ENCODE peak calls at places on chromosomes 6 and 20, in five cellular contexts. One of them, this sample, is unnamed.

GRCh38 chr20:2752631-2753455 is 47.6 kb downstream of the CPXM1 start:
- DNase-seq in A549: peak
- DNase-seq in stomach: no peak
- DNase-seq in H1: peak
- DNase-seq in transverse colon: peak
- DNase-seq in this sample: no peak

GRCh38 chr6:83605517-83605916 is 93.2 kb downstream of the PRSS35 start:
- DNase-seq in A549: no peak
- DNase-seq in stomach: no peak
- DNase-seq in H1: no peak
- DNase-seq in transverse colon: no peak
- DNase-seq in this sample: no peak

GRCh38 chr6:146968041-146968760 is 236.0 kb upstream of the STXBP5 start:
- DNase-seq in A549: no peak
- DNase-seq in stomach: no peak
- DNase-seq in H1: no peak
- DNase-seq in transverse colon: no peak
- DNase-seq in this sample: no peak

GRCh38 chr20:16828666-16829305 is 80.6 kb downstream of the OTOR start:
- DNase-seq in A549: no peak
- DNase-seq in stomach: no peak
- DNase-seq in H1: no peak
- DNase-seq in transverse colon: no peak
- DNase-seq in this sample: no peak

GRCh38 chr20:14711681-14712080 is 374.3 kb upstream of the FLRT3 start:
- DNase-seq in A549: no peak
- DNase-seq in stomach: no peak
- DNase-seq in H1: no peak
- DNase-seq in transverse colon: no peak
- DNase-seq in this sample: no peak

GRCh38 chr6:156948807-156949206 is 171.6 kb downstream of the ARID1B start:
- DNase-seq in A549: no peak
- DNase-seq in stomach: no peak
- DNase-seq in H1: no peak
- DNase-seq in transverse colon: no peak
- DNase-seq in this sample: no peak

GRCh38 chr6:71649893-71650292 is 236.5 kb upstream of the RIMS1 start:
- DNase-seq in A549: no peak
- DNase-seq in stomach: no peak
- DNase-seq in H1: no peak
- DNase-seq in transverse colon: no peak
- DNase-seq in this sample: no peak

GRCh38 chr6:170135041-170135440 is 155.8 kb downstream of the DLL1 start:
- DNase-seq in A549: no peak
- DNase-seq in stomach: no peak
- DNase-seq in H1: no peak
- DNase-seq in transverse colon: no peak
- DNase-seq in this sample: no peak

GRCh38 chr6:137044366-137045220 is at the start of gene IL20RA:
- DNase-seq in A549: peak
- DNase-seq in stomach: peak
- DNase-seq in H1: peak
- DNase-seq in transverse colon: peak
- DNase-seq in this sample: no peak

GRCh38 chr20:1897965-1898464 is 2.8 kb downstream of the SIRPA start:
- DNase-seq in A549: no peak
- DNase-seq in stomach: no peak
- DNase-seq in H1: no peak
- DNase-seq in transverse colon: peak
- DNase-seq in this sample: no peak

GRCh38 chr6:87210979-87211378 is 55.6 kb downstream of the ZNF292 start:
- DNase-seq in A549: no peak
- DNase-seq in stomach: no peak
- DNase-seq in H1: no peak
- DNase-seq in transverse colon: no peak
- DNase-seq in this sample: no peak

GRCh38 chr20:50399917-50400704 is 110.1 kb upstream of the PTPN1 start:
- DNase-seq in A549: no peak
- DNase-seq in stomach: peak
- DNase-seq in H1: no peak
- DNase-seq in transverse colon: no peak
- DNase-seq in this sample: no peak

GRCh38 chr6:38391909-38392614 is 247.7 kb downstream of the BTBD9 start:
- DNase-seq in A549: no peak
- DNase-seq in stomach: no peak
- DNase-seq in H1: no peak
- DNase-seq in transverse colon: no peak
- DNase-seq in this sample: no peak

GRCh38 chr20:58867211-58867610 is 14.7 kb downstream of the GNAS start:
- DNase-seq in A549: no peak
- DNase-seq in stomach: no peak
- DNase-seq in H1: no peak
- DNase-seq in transverse colon: no peak
- DNase-seq in this sample: no peak

GRCh38 chr6:93419304-93420162 is at the start of gene EPHA7:
- DNase-seq in A549: peak
- DNase-seq in stomach: peak
- DNase-seq in H1: peak
- DNase-seq in transverse colon: peak
- DNase-seq in this sample: peak

GRCh38 chr20:7841967-7842301 is 98.3 kb downstream of the HAO1 start:
- DNase-seq in A549: peak
- DNase-seq in stomach: no peak
- DNase-seq in H1: no peak
- DNase-seq in transverse colon: no peak
- DNase-seq in this sample: no peak

GRCh38 chr6:158642097-158642601 is 2.4 kb downstream of the DYNLT1 start:
- DNase-seq in A549: no peak
- DNase-seq in stomach: peak
- DNase-seq in H1: no peak
- DNase-seq in transverse colon: no peak
- DNase-seq in this sample: peak

GRCh38 chr20:63212393-63212730 is 3.6 kb downstream of the YTHDF1 start:
- DNase-seq in A549: no peak
- DNase-seq in stomach: no peak
- DNase-seq in H1: no peak
- DNase-seq in transverse colon: no peak
- DNase-seq in this sample: no peak

GRCh38 chr6:40688214-40688761 is 101.1 kb upstream of the LRFN2 start:
- DNase-seq in A549: no peak
- DNase-seq in stomach: no peak
- DNase-seq in H1: no peak
- DNase-seq in transverse colon: no peak
- DNase-seq in this sample: no peak

GRCh38 chr6:139308284-139308916 is 16.6 kb upstream of the TXLNB start:
- DNase-seq in A549: no peak
- DNase-seq in stomach: no peak
- DNase-seq in H1: no peak
- DNase-seq in transverse colon: no peak
- DNase-seq in this sample: no peak

GRCh38 chr20:43238833-43239232 is 49.1 kb upstream of the PTPRT start:
- DNase-seq in A549: no peak
- DNase-seq in stomach: no peak
- DNase-seq in H1: peak
- DNase-seq in transverse colon: no peak
- DNase-seq in this sample: no peak

GRCh38 chr20:58869662-58870227 is 17.2 kb downstream of the GNAS start:
- DNase-seq in A549: no peak
- DNase-seq in stomach: no peak
- DNase-seq in H1: no peak
- DNase-seq in transverse colon: no peak
- DNase-seq in this sample: no peak

GRCh38 chr6:66161546-66162108 is 454.6 kb upstream of the EYS start:
- DNase-seq in A549: no peak
- DNase-seq in stomach: no peak
- DNase-seq in H1: no peak
- DNase-seq in transverse colon: no peak
- DNase-seq in this sample: no peak

GRCh38 chr6:108732101-108732870 is 115.9 kb upstream of the ARMC2 start:
- DNase-seq in A549: no peak
- DNase-seq in stomach: peak
- DNase-seq in H1: no peak
- DNase-seq in transverse colon: peak
- DNase-seq in this sample: no peak

GRCh38 chr20:19918965-19919329 is 98.2 kb upstream of the NAA20 start:
- DNase-seq in A549: no peak
- DNase-seq in stomach: no peak
- DNase-seq in H1: no peak
- DNase-seq in transverse colon: no peak
- DNase-seq in this sample: no peak

GRCh38 chr6:138818496-138819194 is 22.8 kb downstream of the ECT2L start:
- DNase-seq in A549: no peak
- DNase-seq in stomach: no peak
- DNase-seq in H1: no peak
- DNase-seq in transverse colon: no peak
- DNase-seq in this sample: no peak

GRCh38 chr20:8431538-8432434 is 299.7 kb downstream of the PLCB1 start:
- DNase-seq in A549: no peak
- DNase-seq in stomach: no peak
- DNase-seq in H1: no peak
- DNase-seq in transverse colon: peak
- DNase-seq in this sample: no peak

GRCh38 chr6:122752990-122753687 is 26.4 kb upstream of the FABP7 start:
- DNase-seq in A549: no peak
- DNase-seq in stomach: no peak
- DNase-seq in H1: no peak
- DNase-seq in transverse colon: no peak
- DNase-seq in this sample: no peak

GRCh38 chr6:145602927-145603326 is 132.4 kb downstream of the EPM2A start:
- DNase-seq in A549: no peak
- DNase-seq in stomach: no peak
- DNase-seq in H1: no peak
- DNase-seq in transverse colon: no peak
- DNase-seq in this sample: no peak
- TF ChIP-seq EP300 in A549: no peak
- TF ChIP-seq EP300 in stomach: no peak
- TF ChIP-seq EP300 in H1: no peak
- TF ChIP-seq EP300 in transverse colon: no peak
- TF ChIP-seq EP300 in this sample: no peak

GRCh38 chr6:135354407-135354806 is 143.1 kb downstream of the AHI1 start:
- DNase-seq in A549: no peak
- DNase-seq in stomach: no peak
- DNase-seq in H1: no peak
- DNase-seq in transverse colon: no peak
- DNase-seq in this sample: no peak

GRCh38 chr6:135362124-135362523 is 135.4 kb downstream of the AHI1 start:
- DNase-seq in A549: no peak
- DNase-seq in stomach: no peak
- DNase-seq in H1: no peak
- DNase-seq in transverse colon: no peak
- DNase-seq in this sample: no peak

GRCh38 chr6:135360222-135360621 is 137.3 kb downstream of the AHI1 start:
- DNase-seq in A549: no peak
- DNase-seq in stomach: no peak
- DNase-seq in H1: no peak
- DNase-seq in transverse colon: no peak
- DNase-seq in this sample: no peak

GRCh38 chr6:135358251-135358821 is 139.2 kb downstream of the AHI1 start:
- DNase-seq in A549: peak
- DNase-seq in stomach: no peak
- DNase-seq in H1: no peak
- DNase-seq in transverse colon: no peak
- DNase-seq in this sample: no peak

DNA sequence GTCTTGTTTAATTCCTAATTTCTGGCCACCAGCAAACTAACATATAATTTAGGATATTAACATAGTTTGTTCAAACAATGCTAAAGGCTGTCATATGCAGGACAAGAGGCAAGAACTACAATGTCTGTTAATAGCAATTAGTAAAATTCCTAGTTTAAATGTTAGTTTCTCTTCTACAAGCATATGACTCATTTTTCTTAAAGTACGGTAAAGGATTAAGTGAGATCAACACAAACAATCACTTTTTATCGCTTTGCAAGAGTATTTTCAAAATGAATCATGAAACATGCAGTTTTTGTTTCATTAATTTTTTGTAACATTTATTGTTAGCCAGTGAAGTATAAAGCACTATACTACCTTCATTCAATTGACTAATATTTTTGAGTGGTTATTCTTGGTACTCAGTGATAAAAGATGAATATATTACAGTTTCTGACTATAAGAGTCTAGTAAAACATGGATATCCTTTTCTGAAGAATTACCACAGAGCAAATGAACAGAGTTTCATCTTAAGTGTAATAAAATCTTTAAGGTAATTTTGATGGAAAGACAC is 138.6 kb downstream of the AHI1 start:
- DNase-seq in A549: no peak
- DNase-seq in stomach: no peak
- DNase-seq in H1: no peak
- DNase-seq in transverse colon: no peak
- DNase-seq in this sample: no peak
- H3K4me3 ChIP-seq in A549: peak
- H3K4me3 ChIP-seq in stomach: no peak
- H3K4me3 ChIP-seq in H1: no peak
- H3K4me3 ChIP-seq in transverse colon: no peak
- H3K4me3 ChIP-seq in this sample: no peak

GRCh38 chr6:30060982-30061765 is at the start of gene POLR1H:
- DNase-seq in A549: peak
- DNase-seq in stomach: peak
- DNase-seq in H1: peak
- DNase-seq in transverse colon: peak
- DNase-seq in this sample: peak
- TF ChIP-seq EP300 in A549: no peak
- TF ChIP-seq EP300 in stomach: no peak
- TF ChIP-seq EP300 in H1: no peak
- TF ChIP-seq EP300 in transverse colon: no peak
- TF ChIP-seq EP300 in this sample: no peak

GRCh38 chr6:164554700-164555479 is 754.5 kb downstream of the C6orf118 start:
- DNase-seq in A549: no peak
- DNase-seq in stomach: no peak
- DNase-seq in H1: no peak
- DNase-seq in transverse colon: no peak
- DNase-seq in this sample: no peak
- H3K4me3 ChIP-seq in A549: no peak
- H3K4me3 ChIP-seq in stomach: no peak
- H3K4me3 ChIP-seq in H1: no peak
- H3K4me3 ChIP-seq in transverse colon: no peak
- H3K4me3 ChIP-seq in this sample: no peak

DNA sequence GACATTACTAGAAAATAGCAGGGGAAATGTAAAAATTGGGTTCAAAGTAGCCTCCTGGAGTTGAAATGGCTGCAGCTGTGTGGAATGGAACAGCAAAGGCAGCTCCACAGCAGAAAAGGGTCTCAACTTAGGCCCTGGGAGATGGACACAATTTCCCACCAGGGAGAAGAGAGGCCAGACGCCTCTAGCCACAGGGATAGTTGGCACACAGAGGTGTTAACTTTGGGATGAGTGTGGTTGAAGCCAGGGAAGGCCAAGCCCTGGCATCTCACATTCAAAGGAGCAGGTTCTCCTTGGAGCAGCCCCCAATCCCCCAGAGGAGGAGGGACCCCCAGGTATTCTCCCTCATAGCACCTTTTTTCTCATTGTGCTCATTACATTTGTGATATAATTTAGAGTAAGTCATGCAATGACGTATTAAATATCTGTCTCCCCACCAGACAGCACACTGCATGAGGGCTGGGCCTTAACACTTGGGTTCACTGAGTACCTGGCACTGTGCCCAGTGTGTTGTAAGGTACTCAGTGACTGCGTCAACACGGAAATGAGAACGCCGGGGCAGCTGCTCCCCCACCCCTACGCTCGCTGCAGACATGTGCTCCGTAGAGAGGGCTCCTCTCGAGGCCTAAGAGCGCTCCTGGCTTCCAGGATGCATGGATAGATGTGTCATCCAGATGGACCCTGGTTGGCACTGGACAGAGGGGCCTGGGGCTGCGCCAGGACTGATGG is 76.0 kb upstream of the CD93 start:
- DNase-seq in A549: no peak
- DNase-seq in stomach: peak
- DNase-seq in H1: peak
- DNase-seq in transverse colon: peak
- DNase-seq in this sample: peak
- TF ChIP-seq EP300 in A549: no peak
- TF ChIP-seq EP300 in stomach: peak
- TF ChIP-seq EP300 in H1: no peak
- TF ChIP-seq EP300 in transverse colon: peak
- TF ChIP-seq EP300 in this sample: no peak